ENCODE peak calls at places on chromosomes 6 and 20, in five cellular contexts. Y, Z, L, M and J are unnamed samples.

GRCh38 chr6:34383171-34383631 is 9.3 kb downstream of the NUDT3 start:
- DNase-seq in Y (peak), Z (peak), L (no peak), M (no peak), J (no peak)

GRCh38 chr6:90534337-90535025 is 52.4 kb downstream of the MAP3K7 start:
- DNase-seq in Y (no peak), Z (no peak), L (no peak), M (no peak), J (no peak)

GRCh38 chr20:3933126-3933684 is 44.0 kb downstream of the PANK2 start:
- DNase-seq in Y (no peak), Z (no peak), L (no peak), M (no peak), J (no peak)

GRCh38 chr6:39225946-39226437 is 3.3 kb downstream of the KCNK5 start:
- DNase-seq in Y (no peak), Z (no peak), L (no peak), M (peak), J (no peak)

GRCh38 chr20:36591281-36591680 is 14.3 kb upstream of the RAB5IF start:
- DNase-seq in Y (no peak), Z (no peak), L (no peak), M (no peak), J (no peak)

GRCh38 chr6:107491059-107491609 is 1.2 kb downstream of the SOBP start:
- DNase-seq in Y (peak), Z (peak), L (peak), M (no peak), J (peak)

GRCh38 chr20:64119681-64120341 is 12.4 kb upstream of the NPBWR2 start:
- DNase-seq in Y (no peak), Z (no peak), L (no peak), M (no peak), J (no peak)

GRCh38 chr6:132228894-132229293 is 172.4 kb downstream of the MOXD1 start:
- DNase-seq in Y (no peak), Z (peak), L (no peak), M (no peak), J (no peak)

GRCh38 chr6:147150303-147150702 is 53.9 kb upstream of the STXBP5 start:
- DNase-seq in Y (no peak), Z (no peak), L (no peak), M (no peak), J (no peak)

GRCh38 chr6:21856844-21857243 is 263.3 kb downstream of the SOX4 start:
- DNase-seq in Y (no peak), Z (peak), L (no peak), M (no peak), J (no peak)

GRCh38 chr6:13359287-13359686 is 30.9 kb upstream of the TBC1D7 start:
- DNase-seq in Y (no peak), Z (no peak), L (no peak), M (no peak), J (no peak)

GRCh38 chr20:9912858-9913434 is 74.1 kb upstream of the PAK5 start:
- DNase-seq in Y (peak), Z (peak), L (peak), M (peak), J (peak)

GRCh38 chr6:20129290-20130088 is 82.8 kb downstream of the MBOAT1 start:
- DNase-seq in Y (no peak), Z (peak), L (no peak), M (no peak), J (no peak)

GRCh38 chr20:52593634-52594033 is 378.5 kb upstream of the TSHZ2 start:
- DNase-seq in Y (no peak), Z (no peak), L (no peak), M (no peak), J (no peak)

GRCh38 chr20:46872315-46873211 is 22.1 kb upstream of the EYA2 start:
- DNase-seq in Y (peak), Z (peak), L (peak), M (no peak), J (peak)

GRCh38 chr6:167054987-167055386 is 55.8 kb downstream of the CEP43 start:
- DNase-seq in Y (no peak), Z (no peak), L (no peak), M (no peak), J (no peak)

GRCh38 chr6:158666637-158667359 is 16.9 kb downstream of the SYTL3 start:
- DNase-seq in Y (peak), Z (peak), L (no peak), M (no peak), J (peak)

GRCh38 chr6:139568956-139569538 is 194.6 kb upstream of the CITED2 start:
- DNase-seq in Y (no peak), Z (peak), L (no peak), M (no peak), J (no peak)

GRCh38 chr6:139349464-139350020 is 24.9 kb downstream of the CITED2 start:
- DNase-seq in Y (no peak), Z (no peak), L (no peak), M (no peak), J (no peak)